ENCODE peak calls at places on chromosomes 13 and 19, in seven cellular contexts. One of them, this sample, is unnamed. For H3K27me3, the result is how much of the 10 kb centered on the place peaks cover.

GRCh38 chr19:6524326-6524725 is 6.5 kb upstream of the TNFSF9 start:
- DNase-seq in astrocyte: no peak
- DNase-seq in left ventricle myocardium inferior: no peak
- DNase-seq in tibial nerve: no peak
- DNase-seq in heart left ventricle: peak
- DNase-seq in thoracic aorta: no peak
- DNase-seq in spleen: no peak
- DNase-seq in this sample: no peak

GRCh38 chr19:3065675-3066357 is 3.5 kb upstream of the TLE5 start:
- DNase-seq in astrocyte: no peak
- DNase-seq in heart left ventricle: no peak
- DNase-seq in left ventricle myocardium inferior: no peak
- DNase-seq in spleen: peak
- DNase-seq in thoracic aorta: no peak
- DNase-seq in tibial nerve: no peak
- DNase-seq in this sample: peak

GRCh38 chr13:59950201-59950730 is 213.5 kb downstream of the DIAPH3 start:
- DNase-seq in spleen: no peak
- DNase-seq in heart left ventricle: no peak
- DNase-seq in astrocyte: no peak
- DNase-seq in tibial nerve: no peak
- DNase-seq in left ventricle myocardium inferior: no peak
- DNase-seq in thoracic aorta: no peak
- DNase-seq in this sample: no peak

GRCh38 chr13:86051134-86052103 is 252.2 kb upstream of the SLITRK6 start:
- DNase-seq in heart left ventricle: no peak
- DNase-seq in tibial nerve: no peak
- DNase-seq in left ventricle myocardium inferior: no peak
- DNase-seq in spleen: no peak
- DNase-seq in astrocyte: no peak
- DNase-seq in thoracic aorta: no peak
- DNase-seq in this sample: no peak

GRCh38 chr19:14352526-14352925 is 28.7 kb upstream of the ADGRE5 start:
- DNase-seq in spleen: no peak
- DNase-seq in heart left ventricle: no peak
- DNase-seq in tibial nerve: no peak
- DNase-seq in thoracic aorta: no peak
- DNase-seq in astrocyte: no peak
- DNase-seq in left ventricle myocardium inferior: no peak
- DNase-seq in this sample: no peak

GRCh38 chr19:47381653-47382279 is 32.7 kb downstream of the DHX34 start:
- DNase-seq in left ventricle myocardium inferior: no peak
- DNase-seq in heart left ventricle: no peak
- DNase-seq in astrocyte: no peak
- DNase-seq in tibial nerve: no peak
- DNase-seq in spleen: peak
- DNase-seq in thoracic aorta: no peak
- DNase-seq in this sample: no peak

GRCh38 chr13:76610819-76611415 is 275.3 kb downstream of the KCTD12 start:
- DNase-seq in tibial nerve: no peak
- DNase-seq in thoracic aorta: no peak
- DNase-seq in astrocyte: no peak
- DNase-seq in heart left ventricle: no peak
- DNase-seq in spleen: no peak
- DNase-seq in left ventricle myocardium inferior: no peak
- DNase-seq in this sample: no peak

GRCh38 chr19:57560049-57560491 is 407 bp upstream of the ZNF550 start:
- DNase-seq in tibial nerve: no peak
- DNase-seq in astrocyte: peak
- DNase-seq in left ventricle myocardium inferior: peak
- DNase-seq in heart left ventricle: peak
- DNase-seq in spleen: peak
- DNase-seq in thoracic aorta: no peak
- DNase-seq in this sample: no peak

GRCh38 chr19:11164879-11165406 is 9.4 kb upstream of the SPC24 start:
- DNase-seq in left ventricle myocardium inferior: peak
- DNase-seq in astrocyte: peak
- DNase-seq in spleen: no peak
- DNase-seq in heart left ventricle: peak
- DNase-seq in tibial nerve: peak
- DNase-seq in thoracic aorta: no peak
- DNase-seq in this sample: peak

GRCh38 chr19:58042709-58043340 is 9.0 kb downstream of the ZSCAN1 start:
- DNase-seq in astrocyte: no peak
- DNase-seq in tibial nerve: no peak
- DNase-seq in heart left ventricle: no peak
- DNase-seq in left ventricle myocardium inferior: no peak
- DNase-seq in spleen: no peak
- DNase-seq in thoracic aorta: no peak
- DNase-seq in this sample: no peak

GRCh38 chr13:40475617-40476016 is 190.8 kb downstream of the FOXO1 start:
- DNase-seq in spleen: no peak
- DNase-seq in thoracic aorta: no peak
- DNase-seq in heart left ventricle: no peak
- DNase-seq in left ventricle myocardium inferior: no peak
- DNase-seq in astrocyte: no peak
- DNase-seq in tibial nerve: no peak
- DNase-seq in this sample: no peak

GRCh38 chr13:79365981-79366380 is 40.1 kb downstream of the RBM26 start:
- DNase-seq in tibial nerve: no peak
- DNase-seq in left ventricle myocardium inferior: no peak
- DNase-seq in astrocyte: no peak
- DNase-seq in heart left ventricle: no peak
- DNase-seq in spleen: no peak
- DNase-seq in thoracic aorta: no peak
- DNase-seq in this sample: no peak

GRCh38 chr13:72504026-72504925 is 223.2 kb downstream of the MZT1 start:
- DNase-seq in spleen: no peak
- DNase-seq in left ventricle myocardium inferior: no peak
- DNase-seq in astrocyte: peak
- DNase-seq in heart left ventricle: no peak
- DNase-seq in tibial nerve: no peak
- DNase-seq in thoracic aorta: no peak
- DNase-seq in this sample: no peak

GRCh38 chr19:18894254-18895037 is 1.5 kb downstream of the CERS1 start:
- DNase-seq in spleen: peak
- DNase-seq in heart left ventricle: no peak
- DNase-seq in thoracic aorta: no peak
- DNase-seq in left ventricle myocardium inferior: no peak
- DNase-seq in astrocyte: peak
- DNase-seq in tibial nerve: no peak
- DNase-seq in this sample: peak

GRCh38 chr19:29393915-29394460 is 131.8 kb upstream of the VSTM2B start:
- DNase-seq in astrocyte: no peak
- DNase-seq in spleen: no peak
- DNase-seq in tibial nerve: no peak
- DNase-seq in left ventricle myocardium inferior: no peak
- DNase-seq in heart left ventricle: no peak
- DNase-seq in thoracic aorta: no peak
- DNase-seq in this sample: no peak

GRCh38 chr19:13092206-13092605 is 10.5 kb downstream of the LYL1 start:
- DNase-seq in spleen: no peak
- DNase-seq in astrocyte: no peak
- DNase-seq in tibial nerve: no peak
- DNase-seq in left ventricle myocardium inferior: no peak
- DNase-seq in heart left ventricle: no peak
- DNase-seq in thoracic aorta: no peak
- DNase-seq in this sample: no peak

GRCh38 chr19:33296473-33297060 is 5.8 kb downstream of the CEBPA start:
- DNase-seq in spleen: peak
- DNase-seq in tibial nerve: no peak
- DNase-seq in left ventricle myocardium inferior: no peak
- DNase-seq in thoracic aorta: no peak
- DNase-seq in heart left ventricle: no peak
- DNase-seq in astrocyte: no peak
- DNase-seq in this sample: no peak

GRCh38 chr13:66835040-66835628 is 395.0 kb downstream of the PCDH9 start:
- DNase-seq in left ventricle myocardium inferior: peak
- DNase-seq in heart left ventricle: peak
- DNase-seq in tibial nerve: peak
- DNase-seq in thoracic aorta: no peak
- DNase-seq in astrocyte: peak
- DNase-seq in spleen: no peak
- DNase-seq in this sample: peak

GRCh38 chr13:87120476-87120875 is 550.7 kb upstream of the SLITRK5 start:
- DNase-seq in thoracic aorta: no peak
- DNase-seq in astrocyte: no peak
- DNase-seq in spleen: no peak
- DNase-seq in tibial nerve: no peak
- DNase-seq in left ventricle myocardium inferior: no peak
- DNase-seq in heart left ventricle: no peak
- DNase-seq in this sample: no peak

GRCh38 chr19:31350033-31350692 is 927 bp upstream of the TSHZ3 start:
- DNase-seq in tibial nerve: no peak
- DNase-seq in left ventricle myocardium inferior: peak
- DNase-seq in astrocyte: no peak
- DNase-seq in heart left ventricle: peak
- DNase-seq in thoracic aorta: no peak
- DNase-seq in spleen: peak
- DNase-seq in this sample: no peak

GRCh38 chr13:51557875-51558604 is 26.2 kb upstream of the WDFY2 start:
- DNase-seq in spleen: no peak
- DNase-seq in astrocyte: peak
- DNase-seq in tibial nerve: no peak
- DNase-seq in left ventricle myocardium inferior: no peak
- DNase-seq in heart left ventricle: no peak
- DNase-seq in thoracic aorta: no peak
- DNase-seq in this sample: no peak

GRCh38 chr13:99893567-99893966 is 78.0 kb downstream of the ZIC5 start:
- DNase-seq in spleen: no peak
- DNase-seq in tibial nerve: no peak
- DNase-seq in thoracic aorta: no peak
- DNase-seq in left ventricle myocardium inferior: no peak
- DNase-seq in astrocyte: no peak
- DNase-seq in heart left ventricle: no peak
- DNase-seq in this sample: no peak

GRCh38 chr13:112722433-112723250 is 32.8 kb downstream of the ATP11A start:
- DNase-seq in left ventricle myocardium inferior: peak
- DNase-seq in spleen: peak
- DNase-seq in tibial nerve: no peak
- DNase-seq in astrocyte: peak
- DNase-seq in thoracic aorta: no peak
- DNase-seq in heart left ventricle: peak
- DNase-seq in this sample: peak

GRCh38 chr19:339262-339887 is 5.2 kb downstream of the MIER2 start:
- DNase-seq in tibial nerve: no peak
- DNase-seq in heart left ventricle: no peak
- DNase-seq in astrocyte: peak
- DNase-seq in spleen: peak
- DNase-seq in left ventricle myocardium inferior: no peak
- DNase-seq in thoracic aorta: no peak
- DNase-seq in this sample: no peak

GRCh38 chr13:23020246-23020843 is 160.4 kb upstream of the SGCG start:
- DNase-seq in heart left ventricle: peak
- DNase-seq in left ventricle myocardium inferior: no peak
- DNase-seq in tibial nerve: peak
- DNase-seq in spleen: no peak
- DNase-seq in thoracic aorta: no peak
- DNase-seq in astrocyte: peak
- DNase-seq in this sample: peak

DNA sequence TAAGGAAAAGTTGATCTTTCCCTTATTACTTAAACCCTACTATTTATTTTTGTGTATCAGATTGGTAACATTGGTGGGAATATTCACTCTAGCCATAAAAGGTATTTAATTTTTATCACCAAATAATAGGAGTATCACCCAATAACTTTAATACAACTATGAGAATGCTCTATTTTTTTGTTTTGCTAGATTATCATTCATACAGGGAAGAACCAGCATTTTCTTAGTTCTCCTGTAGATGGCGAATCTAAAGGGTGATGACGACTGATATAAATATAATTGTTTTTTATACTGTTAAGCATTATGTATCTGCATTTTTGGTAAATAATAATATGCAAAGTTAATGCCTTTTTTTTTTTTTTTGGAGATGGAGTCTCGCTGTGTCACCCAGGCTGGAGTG is 7.9 kb upstream of the FRY start:
- DNase-seq in heart left ventricle: no peak
- DNase-seq in spleen: no peak
- DNase-seq in thoracic aorta: no peak
- DNase-seq in left ventricle myocardium inferior: no peak
- DNase-seq in astrocyte: no peak
- DNase-seq in tibial nerve: no peak
- DNase-seq in this sample: no peak
- TF ChIP-seq CTCF in heart left ventricle: no peak
- TF ChIP-seq CTCF in spleen: no peak
- TF ChIP-seq CTCF in thoracic aorta: no peak
- TF ChIP-seq CTCF in left ventricle myocardium inferior: no peak
- TF ChIP-seq CTCF in astrocyte: no peak
- TF ChIP-seq CTCF in tibial nerve: no peak
- TF ChIP-seq CTCF in this sample: no peak

GRCh38 chr13:27808866-27809546 is 16.7 kb downstream of the GSX1 start:
- DNase-seq in spleen: no peak
- DNase-seq in tibial nerve: no peak
- DNase-seq in heart left ventricle: no peak
- DNase-seq in left ventricle myocardium inferior: no peak
- DNase-seq in thoracic aorta: no peak
- DNase-seq in astrocyte: no peak
- DNase-seq in this sample: no peak
- H3K27me3 ChIP-seq in spleen: under half
- H3K27me3 ChIP-seq in tibial nerve: under half
- H3K27me3 ChIP-seq in heart left ventricle: under half
- H3K27me3 ChIP-seq in left ventricle myocardium inferior: half or more
- H3K27me3 ChIP-seq in thoracic aorta: under half
- H3K27me3 ChIP-seq in astrocyte: under half
- H3K27me3 ChIP-seq in this sample: under half

GRCh38 chr19:49807888-49808675 is 5.0 kb downstream of the FUZ start:
- DNase-seq in thoracic aorta: no peak
- DNase-seq in astrocyte: no peak
- DNase-seq in left ventricle myocardium inferior: no peak
- DNase-seq in tibial nerve: no peak
- DNase-seq in spleen: peak
- DNase-seq in heart left ventricle: no peak
- DNase-seq in this sample: no peak

GRCh38 chr19:49803529-49803856 is 9.6 kb downstream of the FUZ start:
- DNase-seq in left ventricle myocardium inferior: no peak
- DNase-seq in thoracic aorta: no peak
- DNase-seq in heart left ventricle: no peak
- DNase-seq in tibial nerve: no peak
- DNase-seq in spleen: no peak
- DNase-seq in astrocyte: no peak
- DNase-seq in this sample: no peak

GRCh38 chr19:49806613-49806946 is 6.5 kb downstream of the FUZ start:
- DNase-seq in left ventricle myocardium inferior: no peak
- DNase-seq in heart left ventricle: no peak
- DNase-seq in astrocyte: no peak
- DNase-seq in spleen: no peak
- DNase-seq in tibial nerve: no peak
- DNase-seq in thoracic aorta: no peak
- DNase-seq in this sample: no peak

GRCh38 chr19:49807174-49807830 is 5.8 kb downstream of the FUZ start:
- DNase-seq in tibial nerve: no peak
- DNase-seq in thoracic aorta: no peak
- DNase-seq in heart left ventricle: no peak
- DNase-seq in spleen: no peak
- DNase-seq in astrocyte: no peak
- DNase-seq in left ventricle myocardium inferior: no peak
- DNase-seq in this sample: no peak

GRCh38 chr19:49805822-49806612 is 7.1 kb downstream of the FUZ start:
- DNase-seq in heart left ventricle: no peak
- DNase-seq in left ventricle myocardium inferior: no peak
- DNase-seq in astrocyte: no peak
- DNase-seq in tibial nerve: no peak
- DNase-seq in thoracic aorta: no peak
- DNase-seq in spleen: no peak
- DNase-seq in this sample: no peak
- TF ChIP-seq CTCF in heart left ventricle: no peak
- TF ChIP-seq CTCF in left ventricle myocardium inferior: no peak
- TF ChIP-seq CTCF in astrocyte: no peak
- TF ChIP-seq CTCF in tibial nerve: no peak
- TF ChIP-seq CTCF in thoracic aorta: no peak
- TF ChIP-seq CTCF in spleen: no peak
- TF ChIP-seq CTCF in this sample: no peak

GRCh38 chr19:53945998-53946397 is 16.7 kb upstream of the CACNG8 start:
- DNase-seq in heart left ventricle: no peak
- DNase-seq in spleen: no peak
- DNase-seq in left ventricle myocardium inferior: no peak
- DNase-seq in thoracic aorta: no peak
- DNase-seq in astrocyte: no peak
- DNase-seq in tibial nerve: no peak
- DNase-seq in this sample: no peak
- H3K27me3 ChIP-seq in heart left ventricle: under half
- H3K27me3 ChIP-seq in spleen: half or more
- H3K27me3 ChIP-seq in left ventricle myocardium inferior: half or more
- H3K27me3 ChIP-seq in thoracic aorta: under half
- H3K27me3 ChIP-seq in astrocyte: under half
- H3K27me3 ChIP-seq in tibial nerve: under half
- H3K27me3 ChIP-seq in this sample: under half

This sample was measured in testis.